ENCODE peak calls at places on chromosomes 5 and 9, in six cellular contexts. Q, D, A, F, S and W are unnamed samples.

GRCh38 chr5:31131381-31131811 is 62.1 kb upstream of the CDH6 start:
- DNase-seq in Q (no peak), D (no peak), A (no peak), F (no peak), S (no peak), W (no peak)

GRCh38 chr5:180609817-180610550 is 18.7 kb upstream of the SCGB3A1 start:
- DNase-seq in Q (no peak), D (no peak), A (no peak), F (no peak), S (no peak), W (no peak)

GRCh38 chr9:96242829-96243228 is 59.1 kb downstream of the HSD17B3 start:
- DNase-seq in Q (no peak), D (no peak), A (no peak), F (no peak), S (no peak), W (no peak)

GRCh38 chr9:18473551-18474279 is at the start of gene ADAMTSL1:
- DNase-seq in Q (peak), D (no peak), A (no peak), F (peak), S (no peak), W (no peak)

GRCh38 chr9:133397895-133398294 is 19.9 kb downstream of the REXO4 start:
- DNase-seq in Q (no peak), D (no peak), A (no peak), F (no peak), S (no peak), W (no peak)

GRCh38 chr9:83544002-83544698 is 5.9 kb upstream of the FRMD3 start:
- DNase-seq in Q (peak), D (peak), A (peak), F (peak), S (no peak), W (peak)

GRCh38 chr5:179731791-179732411 is 721 bp upstream of the MAML1 start:
- DNase-seq in Q (peak), D (peak), A (peak), F (peak), S (no peak), W (no peak)

GRCh38 chr9:121998513-121999049 is 94.5 kb downstream of the TTLL11 start:
- DNase-seq in Q (no peak), D (no peak), A (no peak), F (no peak), S (no peak), W (no peak)

GRCh38 chr9:113221800-113222481 is 597 bp downstream of the SLC31A1 start:
- DNase-seq in Q (no peak), D (peak), A (peak), F (no peak), S (no peak), W (no peak)

GRCh38 chr9:75601280-75601679 is 289.2 kb upstream of the PCSK5 start:
- DNase-seq in Q (no peak), D (no peak), A (peak), F (no peak), S (no peak), W (peak)

GRCh38 chr9:135814421-135814820 is 92.9 kb downstream of the CAMSAP1 start:
- DNase-seq in Q (no peak), D (no peak), A (no peak), F (no peak), S (no peak), W (no peak)

GRCh38 chr5:80738466-80738865 is 83.7 kb upstream of the DHFR start:
- DNase-seq in Q (no peak), D (no peak), A (no peak), F (no peak), S (no peak), W (no peak)

GRCh38 chr5:83227611-83228010 is 150.3 kb downstream of the XRCC4 start:
- DNase-seq in Q (no peak), D (no peak), A (no peak), F (no peak), S (no peak), W (no peak)

GRCh38 chr9:105154723-105155191 is 89.7 kb upstream of the SLC44A1 start:
- DNase-seq in Q (no peak), D (no peak), A (no peak), F (no peak), S (no peak), W (no peak)

GRCh38 chr9:133960568-133961129 is 31.5 kb downstream of the VAV2 start:
- DNase-seq in Q (no peak), D (no peak), A (peak), F (no peak), S (no peak), W (no peak)